ENCODE peak calls at places on chromosomes 16 and 17, in five cellular contexts. T is effector memory CD8-positive, alpha-beta T cell; M is CD8-positive, alpha-beta T cell; U is retinal pigment epithelial cell; A is activated CD4-positive, alpha-beta T cell treated with anti-CD3 and anti-CD28 coated beads for 36 hours. G is an unnamed sample.

GRCh38 chr17:4497101-4497824 is 1.4 kb upstream of the SPNS2 start:
- DNase-seq in T (no peak), M (no peak), U (peak), A (no peak), G (peak)

GRCh38 chr17:10871914-10872313 is 34.0 kb upstream of the PIRT start:
- DNase-seq in T (no peak), M (no peak), U (no peak), A (no peak), G (no peak)

GRCh38 chr17:16814439-16814838 is 124.4 kb downstream of the CCDC144A start:
- DNase-seq in T (no peak), M (no peak), U (no peak), A (no peak), G (no peak)

GRCh38 chr16:53429221-53429943 is 4.9 kb upstream of the RBL2 start:
- DNase-seq in T (no peak), M (no peak), U (peak), A (no peak), G (no peak)

GRCh38 chr17:5139454-5139725 is 23.6 kb downstream of the USP6 start:
- DNase-seq in T (no peak), M (no peak), U (no peak), A (no peak), G (no peak)

GRCh38 chr16:11271610-11272009 is 1.8 kb downstream of the PRM3 start:
- DNase-seq in T (no peak), M (no peak), U (no peak), A (no peak), G (no peak)

GRCh38 chr16:46927273-46927672 is 43.1 kb downstream of the GPT2 start:
- DNase-seq in T (no peak), M (no peak), U (no peak), A (no peak), G (no peak)

GRCh38 chr16:86634290-86634689 is 55.9 kb downstream of the FOXL1 start:
- DNase-seq in T (no peak), M (no peak), U (no peak), A (no peak), G (no peak)

GRCh38 chr16:77782694-77783093 is 5.7 kb upstream of the VAT1L start:
- DNase-seq in T (no peak), M (no peak), U (no peak), A (no peak), G (no peak)

GRCh38 chr17:58176200-58176599 is 9.4 kb downstream of the OR4D2 start:
- DNase-seq in T (no peak), M (no peak), U (no peak), A (no peak), G (no peak)

GRCh38 chr17:28982191-28982793 is 23.5 kb downstream of the SEZ6 start:
- DNase-seq in T (peak), M (peak), U (no peak), A (peak), G (peak)

GRCh38 chr17:69141802-69142472 is at the start of gene ABCA6:
- DNase-seq in T (no peak), M (no peak), U (no peak), A (no peak), G (no peak)

GRCh38 chr17:33396818-33397217 is 103.7 kb upstream of the ASIC2 start:
- DNase-seq in T (no peak), M (no peak), U (no peak), A (no peak), G (no peak)

G was measured in GM12878.